ENCODE peak calls at places on chromosome 7, in five cellular contexts. Q is testis, D is GM12878, H is astrocyte, R is PC-3. Z is an unnamed sample.
A peak's percentile ranks its signal among the peaks of the same experiment; 100 is the strongest.

GRCh38 chr7:144391823-144392255 is 11.7 kb downstream of the NOBOX start:
- DNase-seq in Q (no peak), D (no peak), H (peak; percentile 27), R (peak; percentile 74), Z (peak; percentile 25)

GRCh38 chr7:11792122-11792521 is 39.9 kb downstream of the THSD7A start:
- DNase-seq in Q (no peak), D (no peak), H (no peak), R (no peak), Z (no peak)

GRCh38 chr7:66152538-66153191 is 38.0 kb downstream of the CRCP start:
- DNase-seq in Q (peak; percentile 26), D (no peak), H (no peak), R (no peak), Z (no peak)

GRCh38 chr7:124074007-124074406 is 41.1 kb upstream of the TMEM229A start:
- DNase-seq in Q (peak; percentile 51), D (no peak), H (no peak), R (no peak), Z (no peak)

GRCh38 chr7:28618383-28618782 is 206.1 kb downstream of the CREB5 start:
- DNase-seq in Q (no peak), D (no peak), H (no peak), R (no peak), Z (no peak)

GRCh38 chr7:130896898-130897514 is 163.0 kb upstream of the KLF14 start:
- DNase-seq in Q (peak; percentile 73), D (no peak), H (peak; percentile 69), R (peak; percentile 71), Z (peak; percentile 83)

GRCh38 chr7:151493083-151493482 is 26.6 kb downstream of the RHEB start:
- DNase-seq in Q (no peak), D (no peak), H (no peak), R (no peak), Z (no peak)

GRCh38 chr7:157525501-157525915 is 188.7 kb downstream of the DNAJB6 start:
- DNase-seq in Q (peak; percentile 43), D (no peak), H (no peak), R (no peak), Z (peak; percentile 1)

GRCh38 chr7:47383064-47383463 is 198.8 kb downstream of the TNS3 start:
- DNase-seq in Q (no peak), D (no peak), H (peak; percentile 84), R (no peak), Z (no peak)

GRCh38 chr7:143360788-143361551 is 1.5 kb downstream of the FAM131B start:
- DNase-seq in Q (no peak), D (no peak), H (no peak), R (no peak), Z (no peak)

GRCh38 chr7:98573816-98574215 is 43.3 kb upstream of the NPTX2 start:
- DNase-seq in Q (no peak), D (no peak), H (no peak), R (no peak), Z (no peak)

GRCh38 chr7:7122033-7122478 is 60.3 kb upstream of the C1GALT1 start:
- DNase-seq in Q (no peak), D (no peak), H (peak; percentile 14), R (peak; percentile 19), Z (no peak)

GRCh38 chr7:37643876-37644275 is 39.7 kb upstream of the GPR141 start:
- DNase-seq in Q (peak; percentile 41), D (no peak), H (no peak), R (no peak), Z (no peak)

GRCh38 chr7:8206950-8207349 is 55.0 kb downstream of the ICA1 start:
- DNase-seq in Q (no peak), D (no peak), H (no peak), R (no peak), Z (no peak)

GRCh38 chr7:142750321-142750938 is 1.2 kb downstream of the PRSS1 start:
- DNase-seq in Q (no peak), D (no peak), H (no peak), R (no peak), Z (no peak)

GRCh38 chr7:88357295-88357694 is 50.6 kb upstream of the STEAP4 start:
- DNase-seq in Q (peak; percentile 56), D (no peak), H (peak; percentile 6), R (peak; percentile 63), Z (peak; percentile 69)

GRCh38 chr7:126535176-126535575 is 717.6 kb downstream of the GRM8 start:
- DNase-seq in Q (no peak), D (no peak), H (no peak), R (no peak), Z (no peak)

GRCh38 chr7:151060113-151060415 is 675 bp downstream of the SLC4A2 start:
- DNase-seq in Q (no peak), D (no peak), H (no peak), R (no peak), Z (no peak)

GRCh38 chr7:22627136-22627535 is 99.9 kb upstream of the IL6 start:
- DNase-seq in Q (no peak), D (no peak), H (peak; percentile 93), R (no peak), Z (no peak)

GRCh38 chr7:128408709-128409434 is 910 bp downstream of the IMPDH1 start:
- DNase-seq in Q (no peak), D (no peak), H (no peak), R (no peak), Z (no peak)

GRCh38 chr7:127317447-127317961 is 64.8 kb upstream of the GRM8 start:
- DNase-seq in Q (no peak), D (no peak), H (no peak), R (no peak), Z (no peak)

GRCh38 chr7:100890640-100891521 is 1.4 kb upstream of the UFSP1 start:
- DNase-seq in Q (no peak), D (no peak), H (no peak), R (no peak), Z (no peak)

GRCh38 chr7:69661342-69661741 is 63.1 kb downstream of the AUTS2 start:
- DNase-seq in Q (no peak), D (no peak), H (no peak), R (no peak), Z (no peak)

GRCh38 chr7:54541941-54542618 is at the start of gene VSTM2A:
- DNase-seq in Q (peak; percentile 40), D (no peak), H (no peak), R (no peak), Z (no peak)

GRCh38 chr7:100546129-100546867 is 7.3 kb downstream of the AGFG2 start:
- DNase-seq in Q (no peak), D (no peak), H (no peak), R (peak; percentile 45), Z (no peak)

GRCh38 chr7:27870595-27870994 is 130.6 kb downstream of the TAX1BP1 start:
- DNase-seq in Q (no peak), D (no peak), H (no peak), R (no peak), Z (peak; percentile 34)

GRCh38 chr7:1557771-1558170 is 1.8 kb upstream of the TMEM184A start:
- DNase-seq in Q (no peak), D (no peak), H (no peak), R (no peak), Z (no peak)

GRCh38 chr7:156840134-156840533 is 52.8 kb downstream of the LMBR1 start:
- DNase-seq in Q (no peak), D (no peak), H (no peak), R (no peak), Z (no peak)

GRCh38 chr7:117800406-117800805 is 72.8 kb downstream of the CTTNBP2 start:
- DNase-seq in Q (no peak), D (no peak), H (no peak), R (peak; percentile 34), Z (no peak)

GRCh38 chr7:22935269-22935668 is 78.7 kb downstream of the HYCC1 start:
- DNase-seq in Q (no peak), D (no peak), H (peak; percentile 4), R (no peak), Z (no peak)

GRCh38 chr7:4698707-4699275 is 16.7 kb downstream of the FOXK1 start:
- DNase-seq in Q (no peak), D (no peak), H (no peak), R (no peak), Z (peak; percentile 79)

GRCh38 chr7:121397832-121398231 is 1.7 kb upstream of the FAM3C start:
- DNase-seq in Q (no peak), D (no peak), H (no peak), R (no peak), Z (no peak)

GRCh38 chr7:43869898-43870240 is 552 bp upstream of the MRPS24 start:
- DNase-seq in Q (peak; percentile 22), D (no peak), H (peak; percentile 95), R (peak; percentile 87), Z (peak; percentile 60)

GRCh38 chr7:11959121-11959520 is 127.1 kb upstream of the THSD7A start:
- DNase-seq in Q (no peak), D (no peak), H (no peak), R (no peak), Z (no peak)

DNA sequence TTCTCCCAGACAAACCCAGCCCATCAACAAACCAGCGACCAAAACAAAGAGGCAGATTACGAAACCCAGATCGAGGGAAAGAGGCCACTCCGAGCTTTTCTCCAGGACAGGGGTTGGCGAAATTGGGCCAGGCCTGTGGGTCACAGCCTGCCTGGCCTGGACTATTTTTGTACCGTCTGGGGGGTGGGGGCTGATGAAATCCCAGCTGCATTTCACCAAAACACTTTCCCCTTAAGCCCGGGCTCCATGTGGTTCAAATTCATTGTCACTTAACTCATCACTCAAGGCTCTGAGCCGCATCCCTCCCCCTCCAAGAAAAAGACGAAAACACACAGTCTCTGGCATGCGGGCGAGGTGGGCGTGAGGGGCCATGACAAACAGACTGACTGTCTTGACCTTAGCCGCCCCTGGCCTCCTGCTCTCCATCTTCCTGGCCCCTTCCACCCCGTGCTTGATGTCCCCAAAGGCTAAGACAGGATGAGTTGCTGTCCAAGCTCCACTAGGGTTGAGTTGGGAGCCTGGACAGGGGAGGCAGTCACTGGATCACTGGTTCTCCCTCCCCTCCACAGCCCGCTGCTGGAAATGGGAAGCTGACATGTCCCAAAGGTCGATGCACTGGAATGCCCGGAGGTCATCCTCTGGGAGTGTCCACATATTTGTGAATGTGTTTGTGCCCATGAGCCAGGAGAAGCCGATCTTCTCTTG is 19.2 kb downstream of the TMEM270 start:
- DNase-seq in Q (no peak), D (no peak), H (no peak), R (no peak), Z (peak; percentile 64)
- H3K4me3 ChIP-seq in Q (no peak overlapping the region), D (no peak overlapping the region), H (no peak overlapping the region), R (no peak overlapping the region), Z (no peak overlapping the region)

GRCh38 chr7:155743197-155743596 is 69.1 kb downstream of the SHH start:
- DNase-seq in Q (no peak), D (no peak), H (no peak), R (no peak), Z (no peak)
- H3K4me1 ChIP-seq in Q (peaks cover 11% of the 10 kb centered on the region), D (peaks cover 50% of the 10 kb centered on the region), H (no peaks in the 10 kb centered on the region), R (no peaks in the 10 kb centered on the region), Z (peaks cover 8% of the 10 kb centered on the region)

GRCh38 chr7:24318326-24318725 is 34.3 kb downstream of the NPY start:
- DNase-seq in Q (no peak), D (no peak), H (no peak), R (peak; percentile 53), Z (no peak)
- TF ChIP-seq CTCF in Q (no peak), D (peak; percentile 69), H (peak; percentile 6), R (peak; percentile 56), Z (no peak)

GRCh38 chr7:42235734-42236133 is 1.3 kb downstream of the GLI3 start:
- DNase-seq in Q (no peak), D (no peak), H (no peak), R (no peak), Z (no peak)

GRCh38 chr7:42237891-42238531 is 1.0 kb upstream of the GLI3 start:
- DNase-seq in Q (peak; percentile 78), D (no peak), H (peak; percentile 54), R (no peak), Z (peak; percentile 72)

GRCh38 chr7:42234736-42235135 is 2.3 kb downstream of the GLI3 start:
- DNase-seq in Q (no peak), D (no peak), H (no peak), R (no peak), Z (no peak)

GRCh38 chr7:42237162-42237821 is at the start of gene GLI3:
- DNase-seq in Q (peak; percentile 83), D (no peak), H (peak; percentile 91), R (peak; percentile 88), Z (peak; percentile 86)

GRCh38 chr7:42236266-42237161 is 495 bp downstream of the GLI3 start:
- DNase-seq in Q (peak; percentile 66), D (no peak), H (peak; percentile 54), R (peak; percentile 55), Z (peak; percentile 56)
- H3K4me3 ChIP-seq in Q (peak overlapping the region; percentile 82), D (peak overlapping the region; percentile 57), H (peak overlapping the region; percentile 86), R (peak overlapping the region; percentile 92), Z (no peak overlapping the region)

Z was measured in adrenal gland.